ENCODE peak calls at places on chromosomes 12 and 14, in eight cellular contexts. One of them, this sample, is unnamed.

GRCh38 chr12:48110691-48111315 is 4.9 kb upstream of the SENP1 start:
- DNase-seq in Calu3: no peak
- DNase-seq in neural crest cell: no peak
- DNase-seq in Peyer's patch: no peak
- DNase-seq in GM12865: no peak
- DNase-seq in IMR-90: no peak
- DNase-seq in tibial artery: no peak
- DNase-seq in CD4-positive, alpha-beta T cell: no peak
- DNase-seq in this sample: no peak

GRCh38 chr12:42574879-42575278 is 14.7 kb downstream of the PRICKLE1 start:
- DNase-seq in Calu3: no peak
- DNase-seq in neural crest cell: no peak
- DNase-seq in Peyer's patch: no peak
- DNase-seq in GM12865: no peak
- DNase-seq in IMR-90: no peak
- DNase-seq in tibial artery: no peak
- DNase-seq in CD4-positive, alpha-beta T cell: no peak
- DNase-seq in this sample: no peak

GRCh38 chr12:7374423-7375144 is 69.4 kb downstream of the CD163L1 start:
- DNase-seq in Calu3: peak
- DNase-seq in neural crest cell: no peak
- DNase-seq in Peyer's patch: no peak
- DNase-seq in GM12865: peak
- DNase-seq in IMR-90: peak
- DNase-seq in tibial artery: no peak
- DNase-seq in CD4-positive, alpha-beta T cell: no peak
- DNase-seq in this sample: peak

GRCh38 chr14:76394569-76394968 is 18.6 kb downstream of the ESRRB start:
- DNase-seq in Calu3: no peak
- DNase-seq in neural crest cell: no peak
- DNase-seq in Peyer's patch: peak
- DNase-seq in GM12865: no peak
- DNase-seq in IMR-90: no peak
- DNase-seq in tibial artery: no peak
- DNase-seq in CD4-positive, alpha-beta T cell: no peak
- DNase-seq in this sample: no peak

GRCh38 chr12:62659457-62660295 is 193.1 kb downstream of the MON2 start:
- DNase-seq in Calu3: no peak
- DNase-seq in neural crest cell: no peak
- DNase-seq in Peyer's patch: no peak
- DNase-seq in GM12865: no peak
- DNase-seq in IMR-90: no peak
- DNase-seq in tibial artery: no peak
- DNase-seq in CD4-positive, alpha-beta T cell: no peak
- DNase-seq in this sample: no peak

GRCh38 chr14:92783813-92784431 is 10.2 kb upstream of the GOLGA5 start:
- DNase-seq in Calu3: peak
- DNase-seq in neural crest cell: peak
- DNase-seq in Peyer's patch: no peak
- DNase-seq in GM12865: peak
- DNase-seq in IMR-90: peak
- DNase-seq in tibial artery: no peak
- DNase-seq in CD4-positive, alpha-beta T cell: no peak
- DNase-seq in this sample: peak

GRCh38 chr14:50560929-50561280 is 960 bp downstream of the ATL1 start:
- DNase-seq in Calu3: peak
- DNase-seq in neural crest cell: peak
- DNase-seq in Peyer's patch: peak
- DNase-seq in GM12865: peak
- DNase-seq in IMR-90: peak
- DNase-seq in tibial artery: peak
- DNase-seq in CD4-positive, alpha-beta T cell: peak
- DNase-seq in this sample: peak

GRCh38 chr12:127147724-127148123 is 1119.2 kb upstream of the TMEM132C start:
- DNase-seq in Calu3: no peak
- DNase-seq in neural crest cell: no peak
- DNase-seq in Peyer's patch: no peak
- DNase-seq in GM12865: no peak
- DNase-seq in IMR-90: no peak
- DNase-seq in tibial artery: no peak
- DNase-seq in CD4-positive, alpha-beta T cell: no peak
- DNase-seq in this sample: no peak

GRCh38 chr12:67430708-67431335 is 161.7 kb downstream of the CAND1 start:
- DNase-seq in Calu3: no peak
- DNase-seq in neural crest cell: no peak
- DNase-seq in Peyer's patch: no peak
- DNase-seq in GM12865: no peak
- DNase-seq in IMR-90: no peak
- DNase-seq in tibial artery: peak
- DNase-seq in CD4-positive, alpha-beta T cell: no peak
- DNase-seq in this sample: no peak

GRCh38 chr12:109771746-109772621 is 58.4 kb downstream of the FAM222A start:
- DNase-seq in Calu3: no peak
- DNase-seq in neural crest cell: no peak
- DNase-seq in Peyer's patch: peak
- DNase-seq in GM12865: no peak
- DNase-seq in IMR-90: no peak
- DNase-seq in tibial artery: peak
- DNase-seq in CD4-positive, alpha-beta T cell: no peak
- DNase-seq in this sample: no peak

GRCh38 chr12:124747426-124748161 is 116.1 kb downstream of the SCARB1 start:
- DNase-seq in Calu3: peak
- DNase-seq in neural crest cell: no peak
- DNase-seq in Peyer's patch: no peak
- DNase-seq in GM12865: no peak
- DNase-seq in IMR-90: peak
- DNase-seq in tibial artery: no peak
- DNase-seq in CD4-positive, alpha-beta T cell: no peak
- DNase-seq in this sample: peak

GRCh38 chr14:103483600-103483999 is 39.0 kb downstream of the CKB start:
- DNase-seq in Calu3: no peak
- DNase-seq in neural crest cell: no peak
- DNase-seq in Peyer's patch: no peak
- DNase-seq in GM12865: no peak
- DNase-seq in IMR-90: peak
- DNase-seq in tibial artery: no peak
- DNase-seq in CD4-positive, alpha-beta T cell: no peak
- DNase-seq in this sample: peak

GRCh38 chr14:62126885-62127478 is 364.8 kb downstream of the SNAPC1 start:
- DNase-seq in Calu3: peak
- DNase-seq in neural crest cell: no peak
- DNase-seq in Peyer's patch: no peak
- DNase-seq in GM12865: peak
- DNase-seq in IMR-90: peak
- DNase-seq in tibial artery: no peak
- DNase-seq in CD4-positive, alpha-beta T cell: no peak
- DNase-seq in this sample: peak

GRCh38 chr14:79967453-79967852 is 243.9 kb downstream of the DIO2 start:
- DNase-seq in Calu3: no peak
- DNase-seq in neural crest cell: no peak
- DNase-seq in Peyer's patch: no peak
- DNase-seq in GM12865: no peak
- DNase-seq in IMR-90: peak
- DNase-seq in tibial artery: no peak
- DNase-seq in CD4-positive, alpha-beta T cell: no peak
- DNase-seq in this sample: no peak

GRCh38 chr14:68146812-68147211 is 327.2 kb downstream of the RAD51B start:
- DNase-seq in Calu3: peak
- DNase-seq in neural crest cell: no peak
- DNase-seq in Peyer's patch: no peak
- DNase-seq in GM12865: no peak
- DNase-seq in IMR-90: peak
- DNase-seq in tibial artery: no peak
- DNase-seq in CD4-positive, alpha-beta T cell: no peak
- DNase-seq in this sample: peak

GRCh38 chr12:112107728-112108447 is 695 bp downstream of the NAA25 start:
- DNase-seq in Calu3: peak
- DNase-seq in neural crest cell: no peak
- DNase-seq in Peyer's patch: peak
- DNase-seq in GM12865: peak
- DNase-seq in IMR-90: no peak
- DNase-seq in tibial artery: peak
- DNase-seq in CD4-positive, alpha-beta T cell: no peak
- DNase-seq in this sample: peak

GRCh38 chr12:93569301-93569655 is 3.2 kb upstream of the SOCS2 start:
- DNase-seq in Calu3: no peak
- DNase-seq in neural crest cell: no peak
- DNase-seq in Peyer's patch: no peak
- DNase-seq in GM12865: no peak
- DNase-seq in IMR-90: no peak
- DNase-seq in tibial artery: no peak
- DNase-seq in CD4-positive, alpha-beta T cell: no peak
- DNase-seq in this sample: no peak

GRCh38 chr14:93011650-93012317 is 88.8 kb downstream of the CHGA start:
- DNase-seq in Calu3: no peak
- DNase-seq in neural crest cell: no peak
- DNase-seq in Peyer's patch: peak
- DNase-seq in GM12865: no peak
- DNase-seq in IMR-90: no peak
- DNase-seq in tibial artery: no peak
- DNase-seq in CD4-positive, alpha-beta T cell: no peak
- DNase-seq in this sample: no peak

DNA sequence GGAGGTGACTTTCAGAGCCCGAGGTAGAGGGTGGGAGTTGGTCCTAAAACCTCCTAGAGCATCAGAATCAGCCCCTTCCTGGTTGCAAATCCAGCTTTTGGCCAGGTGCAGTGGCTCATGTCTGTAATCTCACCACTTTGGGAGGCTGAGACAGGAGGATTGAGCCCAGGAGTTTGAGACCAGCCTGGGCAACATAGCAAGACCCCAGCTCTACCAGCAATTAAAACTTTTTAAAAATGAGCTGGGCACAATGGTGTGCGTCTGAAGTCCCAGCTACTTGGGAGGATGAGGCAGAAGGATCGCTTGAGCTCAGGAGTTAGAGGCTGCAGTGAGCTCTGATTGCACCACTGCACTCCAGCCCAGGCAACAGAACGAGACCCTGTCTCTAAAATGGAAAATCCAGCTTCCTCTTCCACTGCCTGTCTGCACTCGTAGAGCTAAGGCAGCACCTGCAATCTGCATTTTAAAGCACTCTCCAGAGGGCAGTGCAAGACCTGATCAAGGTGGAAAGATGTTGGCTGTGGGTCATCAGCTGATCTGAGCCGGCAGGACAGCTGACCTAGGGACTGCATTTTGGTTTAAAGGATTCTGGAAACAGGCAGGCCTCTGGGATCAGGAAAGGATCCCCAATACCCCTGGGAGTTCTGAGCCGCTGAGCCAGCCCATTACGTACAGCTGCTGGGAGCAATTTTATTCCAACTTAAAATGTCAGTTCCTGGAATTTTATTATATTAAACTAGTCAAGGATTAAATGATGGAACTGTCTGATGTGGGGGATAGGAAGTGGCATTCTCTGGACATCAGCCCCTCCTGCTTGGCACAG is 1.8 kb upstream of the TESC start:
- DNase-seq in Calu3: no peak
- DNase-seq in neural crest cell: no peak
- DNase-seq in Peyer's patch: peak
- DNase-seq in GM12865: no peak
- DNase-seq in IMR-90: no peak
- DNase-seq in tibial artery: no peak
- DNase-seq in CD4-positive, alpha-beta T cell: no peak
- DNase-seq in this sample: no peak
- TF ChIP-seq CTCF in Calu3: no peak
- TF ChIP-seq CTCF in neural crest cell: no peak
- TF ChIP-seq CTCF in Peyer's patch: no peak
- TF ChIP-seq CTCF in GM12865: no peak
- TF ChIP-seq CTCF in IMR-90: no peak
- TF ChIP-seq CTCF in tibial artery: no peak
- TF ChIP-seq CTCF in CD4-positive, alpha-beta T cell: no peak
- TF ChIP-seq CTCF in this sample: no peak

GRCh38 chr14:100056964-100057817 is 8.0 kb upstream of the EVL start:
- DNase-seq in Calu3: no peak
- DNase-seq in neural crest cell: no peak
- DNase-seq in Peyer's patch: no peak
- DNase-seq in GM12865: peak
- DNase-seq in IMR-90: peak
- DNase-seq in tibial artery: no peak
- DNase-seq in CD4-positive, alpha-beta T cell: no peak
- DNase-seq in this sample: peak
- TF ChIP-seq CTCF in Calu3: no peak
- TF ChIP-seq CTCF in neural crest cell: no peak
- TF ChIP-seq CTCF in Peyer's patch: peak
- TF ChIP-seq CTCF in GM12865: peak
- TF ChIP-seq CTCF in IMR-90: peak
- TF ChIP-seq CTCF in tibial artery: peak
- TF ChIP-seq CTCF in CD4-positive, alpha-beta T cell: peak
- TF ChIP-seq CTCF in this sample: no peak

GRCh38 chr12:43835656-43836454 is at the start of gene TMEM117:
- DNase-seq in Calu3: peak
- DNase-seq in neural crest cell: peak
- DNase-seq in Peyer's patch: peak
- DNase-seq in GM12865: peak
- DNase-seq in IMR-90: peak
- DNase-seq in tibial artery: peak
- DNase-seq in CD4-positive, alpha-beta T cell: peak
- DNase-seq in this sample: peak
- TF ChIP-seq CTCF in Calu3: no peak
- TF ChIP-seq CTCF in neural crest cell: no peak
- TF ChIP-seq CTCF in Peyer's patch: no peak
- TF ChIP-seq CTCF in GM12865: no peak
- TF ChIP-seq CTCF in IMR-90: no peak
- TF ChIP-seq CTCF in tibial artery: peak
- TF ChIP-seq CTCF in CD4-positive, alpha-beta T cell: no peak
- TF ChIP-seq CTCF in this sample: no peak

GRCh38 chr12:88946377-88946997 is 366.2 kb upstream of the KITLG start:
- DNase-seq in Calu3: no peak
- DNase-seq in neural crest cell: no peak
- DNase-seq in Peyer's patch: no peak
- DNase-seq in GM12865: peak
- DNase-seq in IMR-90: peak
- DNase-seq in tibial artery: no peak
- DNase-seq in CD4-positive, alpha-beta T cell: no peak
- DNase-seq in this sample: peak
- TF ChIP-seq CTCF in Calu3: no peak
- TF ChIP-seq CTCF in neural crest cell: no peak
- TF ChIP-seq CTCF in Peyer's patch: no peak
- TF ChIP-seq CTCF in GM12865: peak
- TF ChIP-seq CTCF in IMR-90: peak
- TF ChIP-seq CTCF in tibial artery: no peak
- TF ChIP-seq CTCF in CD4-positive, alpha-beta T cell: no peak
- TF ChIP-seq CTCF in this sample: no peak

GRCh38 chr12:14656846-14657245 is 39.6 kb downstream of the GUCY2C start:
- DNase-seq in Calu3: no peak
- DNase-seq in neural crest cell: no peak
- DNase-seq in Peyer's patch: no peak
- DNase-seq in GM12865: no peak
- DNase-seq in IMR-90: no peak
- DNase-seq in tibial artery: no peak
- DNase-seq in CD4-positive, alpha-beta T cell: no peak
- DNase-seq in this sample: no peak
- TF ChIP-seq CTCF in Calu3: no peak
- TF ChIP-seq CTCF in neural crest cell: no peak
- TF ChIP-seq CTCF in Peyer's patch: no peak
- TF ChIP-seq CTCF in GM12865: no peak
- TF ChIP-seq CTCF in IMR-90: no peak
- TF ChIP-seq CTCF in tibial artery: no peak
- TF ChIP-seq CTCF in CD4-positive, alpha-beta T cell: no peak
- TF ChIP-seq CTCF in this sample: no peak

GRCh38 chr12:54136844-54137580 is 51.8 kb downstream of the SMUG1 start:
- DNase-seq in Calu3: no peak
- DNase-seq in neural crest cell: no peak
- DNase-seq in Peyer's patch: no peak
- DNase-seq in GM12865: no peak
- DNase-seq in IMR-90: no peak
- DNase-seq in tibial artery: no peak
- DNase-seq in CD4-positive, alpha-beta T cell: no peak
- DNase-seq in this sample: no peak
- TF ChIP-seq CTCF in Calu3: no peak
- TF ChIP-seq CTCF in neural crest cell: peak
- TF ChIP-seq CTCF in Peyer's patch: no peak
- TF ChIP-seq CTCF in GM12865: no peak
- TF ChIP-seq CTCF in IMR-90: no peak
- TF ChIP-seq CTCF in tibial artery: no peak
- TF ChIP-seq CTCF in CD4-positive, alpha-beta T cell: no peak
- TF ChIP-seq CTCF in this sample: no peak

This sample was measured in MCF 10A.